ENCODE peak calls at places on chromosomes 11 and 22, in nine cellular contexts. E is coronary artery; D is mucosa of descending colon; K is fibroblast of mammary gland; H is CD8-positive, alpha-beta memory T cell; C is bronchial epithelial cell; M is lung; F is lower lobe of right lung; W is lower leg skin. B is an unnamed sample.
A peak's percentile ranks its signal among the peaks of the same experiment; 100 is the strongest.

GRCh38 chr11:33945481-33946268 is 53.8 kb upstream of the LMO2 start:
- DNase-seq in H (no peak), W (no peak), K (no peak), D (no peak), E (no peak), M (no peak), C (no peak), F (no peak), B (no peak)

GRCh38 chr11:61688368-61689163 is 8.4 kb downstream of the DAGLA start:
- DNase-seq in F (peak; percentile 85), K (peak; percentile 73), D (peak; percentile 84), M (peak; percentile 54), E (peak; percentile 86), W (peak; percentile 95), C (peak; percentile 28), H (no peak), B (peak; percentile 90)

GRCh38 chr11:44609028-44609782 is 43.7 kb downstream of the CD82 start:
- DNase-seq in H (peak; percentile 65), F (no peak), W (no peak), D (no peak), C (no peak), E (no peak), M (no peak), K (no peak), B (no peak)

GRCh38 chr22:23248583-23248982 is 68.3 kb downstream of the BCR start:
- DNase-seq in M (peak; percentile 62), C (peak; percentile 63), D (no peak), W (no peak), F (no peak), H (no peak), K (peak; percentile 28), E (no peak), B (no peak)

GRCh38 chr11:93744669-93745004 is 3.2 kb downstream of the C11orf54 start:
- DNase-seq in D (no peak), H (no peak), E (no peak), M (no peak), K (peak; percentile 56), F (no peak), C (no peak), W (no peak), B (no peak)

GRCh38 chr11:303359-303758 is 4.0 kb upstream of the IFITM5 start:
- DNase-seq in E (no peak), D (no peak), W (no peak), K (no peak), F (no peak), C (no peak), H (no peak), M (no peak), B (no peak)

GRCh38 chr11:61022311-61023085 is 51.0 kb downstream of the CD6 start:
- DNase-seq in D (no peak), W (no peak), M (no peak), E (no peak), F (no peak), H (no peak), C (no peak), K (no peak), B (no peak)

GRCh38 chr22:18075101-18075730 is 2.6 kb upstream of the PEX26 start:
- DNase-seq in E (no peak), K (no peak), W (peak; percentile 75), F (no peak), D (no peak), H (no peak), M (no peak), C (no peak), B (no peak)

GRCh38 chr22:33874206-33874605 is 46.1 kb downstream of the LARGE1 start:
- DNase-seq in H (no peak), M (no peak), F (no peak), D (peak; percentile 61), W (no peak), E (no peak), K (no peak), C (no peak), B (peak; percentile 51)

GRCh38 chr22:33869946-33870345 is 50.3 kb downstream of the LARGE1 start:
- DNase-seq in D (no peak), F (no peak), H (no peak), C (no peak), W (no peak), K (peak; percentile 18), M (no peak), E (no peak), B (no peak)

GRCh38 chr22:33873666-33874065 is 46.6 kb downstream of the LARGE1 start:
- DNase-seq in C (no peak), W (no peak), D (no peak), M (no peak), E (no peak), H (no peak), K (no peak), F (no peak), B (no peak)

GRCh38 chr22:33873186-33873585 is 47.1 kb downstream of the LARGE1 start:
- DNase-seq in E (no peak), H (no peak), F (no peak), W (no peak), M (no peak), K (no peak), C (no peak), D (no peak), B (no peak)

DNA sequence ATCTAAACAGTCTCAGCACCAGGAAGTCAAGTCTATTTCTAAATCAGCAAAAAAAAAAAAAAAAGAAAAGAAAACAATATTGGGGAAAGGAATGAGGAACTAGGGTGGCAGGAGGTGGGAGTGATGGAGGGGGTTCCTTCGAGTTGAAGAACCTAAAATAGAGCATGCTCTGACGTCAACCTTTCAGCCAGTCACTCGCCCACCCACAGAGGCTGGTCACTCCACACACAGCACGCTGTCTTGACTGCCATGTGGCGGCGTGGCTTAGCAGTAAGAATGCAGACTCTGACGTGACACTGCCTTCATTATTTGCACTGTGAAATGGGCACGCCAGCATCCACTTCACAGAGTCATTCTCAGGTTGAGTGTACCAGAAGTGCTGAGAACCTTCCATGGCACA is 48.3 kb downstream of the LARGE1 start:
- DNase-seq in H (no peak), F (no peak), M (no peak), C (no peak), D (no peak), E (no peak), W (no peak), K (peak; percentile 15), B (no peak)
- H3K4me3 ChIP-seq in H (no peak overlapping the region), F (no peak overlapping the region), M (no peak overlapping the region), C (no peak overlapping the region), D (no peak overlapping the region), E (no peak overlapping the region), W (no peak overlapping the region), K (no peak overlapping the region), B (no peak overlapping the region)

GRCh38 chr11:15074206-15075161 is 1.1 kb downstream of the CALCB start:
- DNase-seq in K (peak; percentile 64), W (peak; percentile 92), H (peak; percentile 82), E (no peak), M (peak; percentile 81), C (peak; percentile 60), F (peak; percentile 86), D (peak; percentile 96), B (peak; percentile 91)
- H3K4me3 ChIP-seq in K (peak overlapping the region; percentile 33), W (no peak overlapping the region), H (peak overlapping the region; percentile 67), E (peak overlapping the region; percentile 57), M (no peak overlapping the region), C (no peak overlapping the region), F (peak overlapping the region; percentile 44), D (no peak overlapping the region), B (peak overlapping the region; percentile 20)

GRCh38 chr11:78351193-78351592 is 66.4 kb downstream of the GAB2 start:
- DNase-seq in M (no peak), E (no peak), H (no peak), F (no peak), K (no peak), D (no peak), W (no peak), C (no peak), B (no peak)

GRCh38 chr11:78351979-78352731 is 65.5 kb downstream of the GAB2 start:
- DNase-seq in C (no peak), H (no peak), F (no peak), W (no peak), E (no peak), D (no peak), M (no peak), K (no peak), B (no peak)

GRCh38 chr11:78350101-78350645 is 67.4 kb downstream of the GAB2 start:
- DNase-seq in D (peak; percentile 42), F (no peak), H (no peak), M (no peak), K (peak; percentile 28), W (no peak), C (no peak), E (no peak), B (peak; percentile 37)

GRCh38 chr11:78349614-78350013 is 68.0 kb downstream of the GAB2 start:
- DNase-seq in E (no peak), K (peak; percentile 40), W (no peak), F (no peak), M (no peak), D (no peak), H (no peak), C (no peak), B (no peak)

DNA sequence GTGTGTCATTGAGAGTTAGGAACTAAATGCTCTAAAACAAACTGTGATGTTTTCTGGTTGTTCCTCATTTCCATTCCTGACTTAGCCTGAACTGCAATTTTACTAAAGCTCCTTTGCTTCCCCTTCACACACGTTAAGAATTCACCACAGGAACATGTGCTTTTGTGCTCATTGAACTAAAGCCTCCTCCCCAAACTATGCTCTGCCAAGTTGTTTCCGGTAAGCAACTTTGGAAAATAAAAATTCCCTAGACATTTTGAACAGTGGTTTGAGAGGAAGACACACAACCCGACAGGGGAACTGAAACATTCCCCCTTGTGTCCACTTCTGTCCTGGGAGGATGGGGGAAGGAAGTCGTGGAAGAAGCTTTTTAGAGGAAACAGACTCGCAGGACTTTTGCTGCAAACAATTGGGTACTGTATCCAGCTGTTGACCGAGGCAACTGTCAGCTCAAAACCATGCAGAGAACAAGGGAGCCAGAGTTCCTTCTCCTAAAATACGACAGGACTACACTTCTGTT is 66.9 kb downstream of the GAB2 start:
- DNase-seq in D (peak; percentile 24), C (no peak), M (no peak), W (no peak), E (no peak), F (no peak), H (no peak), K (peak; percentile 58), B (peak; percentile 30)
- H3K4me3 ChIP-seq in D (no peak overlapping the region), C (no peak overlapping the region), M (no peak overlapping the region), W (no peak overlapping the region), E (peak overlapping the region; percentile 52), F (peak overlapping the region; percentile 38), H (no peak overlapping the region), K (no peak overlapping the region), B (no peak overlapping the region)

DNA sequence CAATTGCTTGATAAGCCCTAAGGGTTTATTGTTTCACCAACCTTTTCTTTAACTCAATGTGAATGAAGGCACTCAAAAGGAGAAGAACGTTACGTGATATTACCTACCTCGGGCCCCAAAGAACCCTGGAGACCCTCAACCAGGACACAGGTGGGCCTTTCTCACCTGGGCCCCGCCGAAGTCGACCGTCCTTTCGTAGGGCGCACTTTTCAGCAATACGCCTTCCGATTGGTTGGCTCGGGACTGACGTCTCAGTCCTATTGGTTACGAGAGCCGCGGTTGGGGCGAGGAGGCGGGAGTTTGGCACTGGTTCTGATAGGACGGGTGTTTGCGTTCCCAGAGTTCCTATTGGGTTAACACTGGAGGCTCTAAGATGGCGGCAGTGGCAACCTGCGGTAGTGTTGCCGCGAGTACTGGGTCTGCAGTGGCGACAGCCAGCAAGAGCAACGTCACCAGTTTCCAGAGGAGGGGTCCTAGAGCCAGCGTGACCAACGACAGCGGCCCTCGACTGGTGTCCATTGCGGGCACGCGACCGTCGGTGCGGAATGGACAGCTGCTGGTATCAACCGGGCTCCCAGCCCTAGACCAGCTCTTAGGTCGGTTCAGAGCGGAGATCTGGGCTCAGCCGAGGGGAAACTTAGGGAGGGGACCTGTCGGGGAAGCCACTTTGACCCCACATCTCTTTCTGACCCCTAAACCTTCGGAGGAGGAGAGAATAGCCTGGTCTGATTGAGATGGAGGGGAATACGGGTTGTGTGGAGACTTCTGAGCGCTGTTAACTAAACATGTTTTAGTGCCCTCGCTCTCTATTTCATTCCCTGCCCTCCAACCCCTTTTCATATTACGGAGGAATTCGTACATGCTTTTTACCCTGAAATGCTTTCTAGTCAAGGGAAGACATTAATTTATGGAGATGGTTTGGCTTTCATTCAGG is at the start of the genes ELP4 and IMMP1L:
- DNase-seq in K (peak; percentile 95), C (peak; percentile 94), H (peak; percentile 97), M (peak; percentile 96), D (peak; percentile 98), F (peak; percentile 94), E (peak; percentile 96), W (peak; percentile 99), B (peak; percentile 98)
- H3K4me3 ChIP-seq in K (peak within 1 kb of the TSS; percentile 91), C (peak within 1 kb of the TSS; percentile 65), H (peak within 1 kb of the TSS; percentile 90), M (peak within 1 kb of the TSS; percentile 66), D (peak within 1 kb of the TSS; percentile 51), F (peak within 1 kb of the TSS; percentile 82), E (peak within 1 kb of the TSS; percentile 91), W (peak within 1 kb of the TSS; percentile 85), B (peak within 1 kb of the TSS; percentile 89)

B was measured in colonic mucosa.